ENCODE peak calls at places on chromosomes 5 and 9, in six cellular contexts. U is osteocyte, K is cardiac muscle cell, T is natural killer cell, C is IMR-90, F is upper lobe of right lung. W is an unnamed sample.

GRCh38 chr5:115842952-115843351 is 1.2 kb downstream of the AP3S1 start:
- DNase-seq in U (no peak), K (no peak), T (no peak), C (no peak), F (no peak), W (no peak)

GRCh38 chr9:109414125-109414785 is 83.9 kb downstream of the PTPN3 start:
- DNase-seq in U (no peak), K (no peak), T (no peak), C (no peak), F (no peak), W (no peak)

GRCh38 chr5:67160985-67161384 is 35.6 kb downstream of the CD180 start:
- DNase-seq in U (no peak), K (peak), T (no peak), C (peak), F (no peak), W (no peak)

GRCh38 chr5:58258984-58259684 is 200.8 kb downstream of the PLK2 start:
- DNase-seq in U (no peak), K (no peak), T (no peak), C (no peak), F (no peak), W (no peak)

GRCh38 chr5:81180780-81181179 is 52.3 kb upstream of the CKMT2 start:
- DNase-seq in U (no peak), K (no peak), T (no peak), C (no peak), F (no peak), W (no peak)

GRCh38 chr5:160470437-160471341 is 49.0 kb downstream of the PTTG1 start:
- DNase-seq in U (no peak), K (peak), T (no peak), C (peak), F (no peak), W (no peak)

GRCh38 chr5:162037431-162037830 is 30.1 kb upstream of the GABRG2 start:
- DNase-seq in U (no peak), K (no peak), T (no peak), C (no peak), F (no peak), W (no peak)

GRCh38 chr9:78261403-78262001 is 25.6 kb downstream of the CEP78 start:
- DNase-seq in U (no peak), K (peak), T (no peak), C (peak), F (no peak), W (no peak)

GRCh38 chr5:83034552-83035181 is 42.5 kb downstream of the TMEM167A start:
- DNase-seq in U (no peak), K (no peak), T (no peak), C (no peak), F (no peak), W (no peak)

GRCh38 chr9:32571969-32572899 is 725 bp downstream of the NDUFB6 start:
- DNase-seq in U (no peak), K (peak), T (peak), C (peak), F (no peak), W (no peak)

GRCh38 chr9:72383978-72384709 is 19.1 kb upstream of the ZFAND5 start:
- DNase-seq in U (no peak), K (peak), T (no peak), C (peak), F (no peak), W (no peak)

GRCh38 chr9:83596899-83597504 is 25.9 kb upstream of the IDNK start:
- DNase-seq in U (no peak), K (peak), T (peak), C (no peak), F (no peak), W (no peak)

GRCh38 chr9:133278161-133279131 is 3.4 kb upstream of the ABO start:
- DNase-seq in U (peak), K (no peak), T (no peak), C (no peak), F (no peak), W (peak)

GRCh38 chr5:11062379-11062778 is 301.3 kb upstream of the DAP start:
- DNase-seq in U (no peak), K (no peak), T (no peak), C (peak), F (no peak), W (no peak)

GRCh38 chr5:177403194-177403825 is 2.8 kb upstream of the PFN3 start:
- DNase-seq in U (no peak), K (no peak), T (peak), C (peak), F (no peak), W (no peak)

GRCh38 chr5:45376463-45376862 is 319.7 kb downstream of the HCN1 start:
- DNase-seq in U (no peak), K (peak), T (no peak), C (peak), F (no peak), W (no peak)

GRCh38 chr5:14383923-14384322 is 197.7 kb upstream of the OTULINL start:
- DNase-seq in U (no peak), K (no peak), T (no peak), C (no peak), F (no peak), W (no peak)

GRCh38 chr5:155839251-155840037 is 487.5 kb upstream of the SGCD start:
- DNase-seq in U (no peak), K (no peak), T (no peak), C (peak), F (no peak), W (no peak)

GRCh38 chr5:95842955-95843544 is 20.5 kb upstream of the GLRX start:
- DNase-seq in U (peak), K (peak), T (peak), C (peak), F (peak), W (no peak)

GRCh38 chr5:90264930-90265857 is 144.4 kb downstream of the CETN3 start:
- DNase-seq in U (peak), K (peak), T (peak), C (peak), F (peak), W (peak)

GRCh38 chr9:121770415-121771273 is 119.2 kb downstream of the DAB2IP start:
- DNase-seq in U (no peak), K (peak), T (no peak), C (peak), F (no peak), W (no peak)

GRCh38 chr5:160262665-160263064 is 33.4 kb downstream of the FABP6 start:
- DNase-seq in U (no peak), K (peak), T (no peak), C (no peak), F (peak), W (no peak)

GRCh38 chr5:146345578-146346366 is 7.1 kb downstream of the POU4F3 start:
- DNase-seq in U (no peak), K (no peak), T (no peak), C (no peak), F (no peak), W (no peak)

GRCh38 chr5:149024477-149024876 is 38.4 kb downstream of the SH3TC2 start:
- DNase-seq in U (no peak), K (no peak), T (no peak), C (peak), F (no peak), W (no peak)

GRCh38 chr5:74286734-74287705 is 353.5 kb downstream of the ENC1 start:
- DNase-seq in U (no peak), K (no peak), T (no peak), C (no peak), F (no peak), W (no peak)

GRCh38 chr9:70480405-70480980 is 66.0 kb upstream of the KLF9 start:
- DNase-seq in U (peak), K (peak), T (no peak), C (peak), F (peak), W (no peak)

GRCh38 chr9:72038890-72039410 is 21.5 kb downstream of the C9orf57 start:
- DNase-seq in U (peak), K (peak), T (peak), C (peak), F (peak), W (peak)

GRCh38 chr5:155049569-155050383 is 36.2 kb downstream of the KIF4B start:
- DNase-seq in U (no peak), K (peak), T (no peak), C (peak), F (no peak), W (no peak)

GRCh38 chr9:27292646-27293045 is 4.3 kb downstream of the EQTN start:
- DNase-seq in U (no peak), K (peak), T (no peak), C (peak), F (no peak), W (no peak)

GRCh38 chr9:130421802-130422276 is 22.9 kb upstream of the ASS1 start:
- DNase-seq in U (no peak), K (peak), T (no peak), C (peak), F (no peak), W (no peak)

GRCh38 chr5:168430303-168430702 is 56.0 kb upstream of the RARS1 start:
- DNase-seq in U (no peak), K (no peak), T (no peak), C (no peak), F (no peak), W (no peak)

GRCh38 chr9:122020398-122020797 is 72.7 kb downstream of the TTLL11 start:
- DNase-seq in U (no peak), K (peak), T (no peak), C (peak), F (no peak), W (no peak)

GRCh38 chr5:93053825-93054224 is 527.2 kb downstream of the NR2F1-AS1 start:
- DNase-seq in U (no peak), K (peak), T (no peak), C (peak), F (no peak), W (no peak)

GRCh38 chr9:91848146-91848545 is 101.9 kb downstream of the ROR2 start:
- DNase-seq in U (no peak), K (no peak), T (no peak), C (no peak), F (no peak), W (no peak)

GRCh38 chr9:68443560-68443959 is 87.1 kb downstream of the PGM5 start:
- DNase-seq in U (no peak), K (no peak), T (no peak), C (no peak), F (no peak), W (no peak)

GRCh38 chr9:108885643-108886348 is 23.7 kb downstream of the ACTL7A start:
- DNase-seq in U (no peak), K (peak), T (no peak), C (peak), F (no peak), W (no peak)

GRCh38 chr5:98827161-98827560 is 53.7 kb downstream of the RGMB start:
- DNase-seq in U (no peak), K (peak), T (no peak), C (peak), F (no peak), W (no peak)

GRCh38 chr9:90802534-90802933 is 915 bp downstream of the SYK start:
- DNase-seq in U (no peak), K (no peak), T (no peak), C (no peak), F (no peak), W (no peak)

GRCh38 chr5:159132429-159133040 is 32.8 kb upstream of the EBF1 start:
- DNase-seq in U (no peak), K (no peak), T (no peak), C (no peak), F (no peak), W (no peak)

DNA sequence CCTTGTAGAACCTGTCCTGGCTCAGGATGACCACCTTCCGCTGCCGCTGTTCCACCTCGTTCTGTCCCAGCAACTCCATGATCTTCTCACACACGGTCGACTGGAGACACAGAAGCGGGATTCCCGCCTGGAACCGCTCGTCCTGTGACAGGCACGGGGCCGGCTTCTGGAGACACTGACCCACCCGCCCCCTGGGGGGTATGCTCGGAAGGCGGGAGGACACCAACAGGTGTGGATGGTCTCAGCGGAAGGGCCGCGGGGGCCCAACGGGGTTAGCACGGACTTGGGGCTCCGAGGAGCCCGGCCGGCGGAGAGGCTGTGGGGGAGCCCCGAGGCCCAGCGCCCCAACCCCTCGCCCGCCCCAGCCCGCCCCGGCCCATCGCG is 525 bp downstream of the UCK1 start:
- DNase-seq in U (no peak), K (peak), T (no peak), C (peak), F (peak), W (no peak)
- TF ChIP-seq CTCF in U (peak), K (peak), T (no peak), C (no peak), F (peak), W (peak)

DNA sequence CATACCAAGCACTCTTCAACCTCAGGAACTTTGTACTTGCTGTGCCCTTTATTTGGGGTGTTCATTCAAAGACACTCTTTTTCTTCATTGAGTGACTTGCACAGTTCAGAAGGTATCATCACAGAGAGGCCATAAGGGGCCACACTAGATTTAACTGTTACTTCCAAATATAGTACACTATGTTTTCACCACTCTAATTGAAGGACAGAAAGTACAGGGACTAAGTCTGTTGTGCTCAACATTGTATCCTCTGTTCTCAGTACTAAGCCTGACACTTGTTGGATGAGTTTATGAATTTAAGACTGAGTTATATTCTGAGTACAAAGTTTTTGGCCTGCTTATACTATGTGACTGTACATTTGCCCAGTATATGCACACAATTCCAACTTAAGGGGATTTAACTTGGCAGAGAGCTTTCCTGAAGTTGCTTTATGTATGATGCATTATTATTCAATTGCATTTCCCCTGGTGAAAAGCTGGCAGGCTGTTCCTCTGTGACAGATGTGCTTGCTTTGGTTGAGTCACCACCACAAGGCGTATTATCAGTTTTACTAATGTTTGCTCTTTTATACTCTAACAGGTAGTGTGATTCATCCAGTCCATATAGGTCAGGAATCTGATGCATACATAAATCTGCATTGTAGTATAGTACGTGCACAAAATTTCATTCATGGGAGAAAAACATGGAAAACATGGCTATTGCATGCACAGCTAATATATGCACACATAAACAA is 714.9 kb downstream of the TLR4 start:
- DNase-seq in U (no peak), K (no peak), T (no peak), C (no peak), F (no peak), W (no peak)
- TF ChIP-seq CTCF in U (no peak), K (no peak), T (no peak), C (no peak), F (no peak), W (no peak)

GRCh38 chr5:94693845-94694370 is 75.4 kb downstream of the SLF1 start:
- DNase-seq in U (no peak), K (no peak), T (no peak), C (no peak), F (no peak), W (no peak)

GRCh38 chr5:94692610-94693009 is 74.1 kb downstream of the SLF1 start:
- DNase-seq in U (no peak), K (no peak), T (no peak), C (no peak), F (no peak), W (no peak)

GRCh38 chr5:94694671-94695070 is 76.2 kb downstream of the SLF1 start:
- DNase-seq in U (no peak), K (no peak), T (no peak), C (no peak), F (no peak), W (no peak)

GRCh38 chr5:94691947-94692346 is 73.5 kb downstream of the SLF1 start:
- DNase-seq in U (no peak), K (peak), T (no peak), C (peak), F (no peak), W (no peak)

GRCh38 chr5:94693043-94693822 is 74.8 kb downstream of the SLF1 start:
- DNase-seq in U (no peak), K (peak), T (no peak), C (peak), F (no peak), W (no peak)
- TF ChIP-seq CTCF in U (peak), K (peak), T (peak), C (peak), F (peak), W (peak)

DNA sequence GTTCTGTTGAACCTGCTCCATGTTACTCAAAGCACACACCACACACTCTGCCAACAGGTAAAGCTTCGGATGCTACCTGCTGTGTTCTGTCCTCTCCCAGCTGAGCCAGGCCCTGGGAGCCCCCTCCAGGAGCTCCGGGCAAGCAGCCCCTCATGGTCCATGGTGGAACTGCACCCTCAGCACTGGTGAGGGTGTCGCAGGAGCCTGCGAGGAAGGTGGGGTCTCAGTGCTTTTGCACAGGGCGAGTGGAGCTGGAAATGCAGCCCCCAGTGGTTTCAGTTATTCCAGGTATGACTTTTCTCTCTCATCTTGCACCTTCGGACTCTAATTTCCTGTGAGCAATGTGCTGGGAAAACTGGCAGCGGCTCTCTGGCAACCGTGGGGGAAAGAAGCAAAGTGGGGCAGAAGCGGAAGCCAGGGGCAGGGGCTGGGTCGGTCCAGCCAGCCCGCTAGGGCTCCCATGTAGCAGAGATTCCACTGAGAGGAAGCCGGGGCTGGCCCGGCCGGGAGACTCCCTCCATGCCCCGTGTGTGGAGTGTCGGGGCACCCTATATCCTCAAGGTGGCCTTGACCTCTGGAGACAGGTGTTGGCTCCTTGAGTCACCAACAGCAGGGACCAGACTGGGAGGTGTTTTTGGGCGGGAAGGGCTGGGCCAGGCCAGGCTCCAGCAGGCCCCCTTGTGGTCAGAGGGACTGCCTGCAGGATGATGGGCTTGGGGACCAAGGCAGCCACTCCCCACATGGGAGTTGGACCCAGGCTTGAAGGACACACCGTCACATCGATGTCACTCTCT is 75.6 kb upstream of the PRSS3 start:
- DNase-seq in U (no peak), K (peak), T (peak), C (no peak), F (peak), W (no peak)
- TF ChIP-seq CTCF in U (peak), K (peak), T (peak), C (peak), F (peak), W (peak)

DNA sequence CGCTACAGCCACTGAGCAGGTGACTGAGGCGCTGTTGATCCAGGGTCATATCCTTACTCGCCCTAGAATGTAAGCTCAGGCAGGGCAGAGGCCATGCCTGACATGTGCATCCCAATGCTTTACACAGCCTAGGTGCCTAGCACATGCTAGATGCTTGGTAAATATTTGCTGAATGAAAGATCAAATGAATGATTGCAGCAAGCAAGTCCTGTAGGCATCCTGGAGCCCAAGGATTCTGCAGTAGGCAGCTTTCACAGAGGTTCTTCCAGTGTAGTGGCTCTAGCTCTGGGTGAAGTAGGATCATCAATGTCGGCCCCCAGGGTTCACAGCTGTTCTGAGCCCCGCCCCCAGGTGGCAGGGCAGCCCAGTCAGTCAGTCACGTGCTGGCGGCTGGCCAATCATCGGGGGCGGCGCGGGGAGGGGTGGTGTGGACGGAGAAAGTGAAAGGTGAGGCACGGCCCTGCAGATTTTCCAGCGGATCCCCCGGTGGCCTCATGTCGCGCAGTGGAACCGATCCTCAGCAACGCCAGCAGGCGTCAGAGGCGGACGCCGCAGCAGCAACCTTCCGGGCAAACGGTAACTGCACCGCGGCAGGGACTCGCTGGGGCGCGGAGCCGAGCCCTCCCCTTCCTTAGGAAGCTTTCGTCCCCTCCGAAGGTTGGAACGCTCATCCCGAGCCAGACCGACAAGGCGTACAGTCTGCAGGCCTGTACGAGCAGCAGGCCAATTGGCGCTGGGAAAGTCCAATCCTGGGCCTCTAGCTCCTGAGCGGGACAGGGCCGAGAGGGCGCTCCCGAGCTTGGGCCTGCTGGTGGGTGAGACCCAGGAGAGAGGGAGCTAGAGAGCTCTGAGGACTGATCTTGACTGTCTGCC is at the start of gene GALT:
- DNase-seq in U (peak), K (peak), T (peak), C (peak), F (peak), W (peak)
- TF ChIP-seq CTCF in U (peak), K (peak), T (peak), C (peak), F (peak), W (peak)

GRCh38 chr9:131737426-131737825 is 2.5 kb downstream of the RAPGEF1 start:
- DNase-seq in U (no peak), K (no peak), T (no peak), C (no peak), F (no peak), W (no peak)

GRCh38 chr9:131734781-131735180 is 5.1 kb downstream of the RAPGEF1 start:
- DNase-seq in U (no peak), K (no peak), T (no peak), C (no peak), F (no peak), W (no peak)

GRCh38 chr9:131738293-131738692 is 1.6 kb downstream of the RAPGEF1 start:
- DNase-seq in U (no peak), K (no peak), T (no peak), C (no peak), F (no peak), W (no peak)

GRCh38 chr9:131735238-131736181 is 4.4 kb downstream of the RAPGEF1 start:
- DNase-seq in U (no peak), K (no peak), T (no peak), C (no peak), F (no peak), W (no peak)

GRCh38 chr9:131736440-131736839 is 3.4 kb downstream of the RAPGEF1 start:
- DNase-seq in U (no peak), K (no peak), T (no peak), C (no peak), F (no peak), W (no peak)
- TF ChIP-seq CTCF in U (no peak), K (no peak), T (no peak), C (no peak), F (no peak), W (no peak)

W was measured in type B pancreatic cell.